ENCODE peak calls at places on chromosomes 2 and 18, in five cellular contexts. M is tibial nerve, A is colonic mucosa, R is epithelial cell of esophagus, L is adrenal gland. X is an unnamed sample.

GRCh38 chr2:12502759-12503158 is 214.0 kb upstream of the TRIB2 start:
- DNase-seq in M (no peak), A (no peak), R (no peak), L (no peak), X (peak)

GRCh38 chr2:163345795-163346573 is 389.8 kb downstream of the FIGN start:
- DNase-seq in M (no peak), A (no peak), R (peak), L (no peak), X (no peak)

GRCh38 chr2:16039823-16040222 is 99.5 kb downstream of the MYCN start:
- DNase-seq in M (no peak), A (no peak), R (no peak), L (no peak), X (no peak)

GRCh38 chr2:227774011-227774624 is 28.4 kb downstream of the SCYGR8 start:
- DNase-seq in M (no peak), A (no peak), R (peak), L (no peak), X (no peak)

GRCh38 chr2:25877431-25878360 is 591 bp downstream of the ASXL2 start:
- DNase-seq in M (no peak), A (peak), R (peak), L (peak), X (no peak)

GRCh38 chr18:48404707-48405106 is 4.5 kb downstream of the ZBTB7C start:
- DNase-seq in M (no peak), A (no peak), R (no peak), L (peak), X (no peak)

GRCh38 chr18:45755936-45756335 is 32.0 kb downstream of the SLC14A1 start:
- DNase-seq in M (no peak), A (no peak), R (no peak), L (peak), X (no peak)

GRCh38 chr18:59631583-59632181 is 65.5 kb downstream of the CCBE1 start:
- DNase-seq in M (no peak), A (no peak), R (peak), L (no peak), X (no peak)

GRCh38 chr2:39275016-39275415 is 31.2 kb upstream of the CDKL4 start:
- DNase-seq in M (no peak), A (no peak), R (peak), L (no peak), X (no peak)

GRCh38 chr2:3470166-3470651 is 49.1 kb downstream of the ADI1 start:
- DNase-seq in M (peak), A (no peak), R (peak), L (no peak), X (peak)

GRCh38 chr2:8380026-8380425 is 301.8 kb upstream of the ID2 start:
- DNase-seq in M (no peak), A (no peak), R (no peak), L (no peak), X (no peak)

GRCh38 chr2:21812766-21813165 is 689.0 kb downstream of the TDRD15 start:
- DNase-seq in M (no peak), A (no peak), R (no peak), L (no peak), X (no peak)

GRCh38 chr18:23138470-23138869 is 3.2 kb downstream of the CABLES1 start:
- DNase-seq in M (no peak), A (no peak), R (no peak), L (no peak), X (no peak)

GRCh38 chr18:48219429-48220145 is 189.6 kb downstream of the ZBTB7C start:
- DNase-seq in M (no peak), A (no peak), R (no peak), L (no peak), X (peak)

GRCh38 chr2:233414273-233414654 is 60.0 kb downstream of the DGKD start:
- DNase-seq in M (no peak), A (no peak), R (peak), L (no peak), X (no peak)

GRCh38 chr18:13461936-13462335 is 243.4 kb downstream of the LDLRAD4 start:
- DNase-seq in M (no peak), A (no peak), R (no peak), L (no peak), X (no peak)

GRCh38 chr18:80180778-80181564 is 66.3 kb downstream of the PARD6G start:
- DNase-seq in M (no peak), A (no peak), R (no peak), L (no peak), X (no peak)

GRCh38 chr2:101657787-101658186 is 39.7 kb upstream of the MAP4K4 start:
- DNase-seq in M (no peak), A (no peak), R (no peak), L (no peak), X (peak)

GRCh38 chr18:2606335-2606734 is 35.0 kb downstream of the NDC80 start:
- DNase-seq in M (no peak), A (no peak), R (no peak), L (no peak), X (no peak)

GRCh38 chr2:203819434-203820133 is 48.0 kb upstream of the CTLA4 start:
- DNase-seq in M (no peak), A (no peak), R (no peak), L (no peak), X (peak)

GRCh38 chr2:240508832-240509545 is 48.8 kb downstream of the ANKMY1 start:
- DNase-seq in M (no peak), A (peak), R (no peak), L (no peak), X (peak)

GRCh38 chr18:59837586-59837985 is 62.2 kb upstream of the PMAIP1 start:
- DNase-seq in M (no peak), A (peak), R (peak), L (peak), X (no peak)

GRCh38 chr2:61421611-61422010 is 49.3 kb downstream of the USP34 start:
- DNase-seq in M (no peak), A (no peak), R (no peak), L (no peak), X (no peak)

GRCh38 chr18:58373486-58373885 is 255.4 kb downstream of the ALPK2 start:
- DNase-seq in M (no peak), A (no peak), R (no peak), L (no peak), X (peak)

GRCh38 chr2:174023591-174024523 is 58.7 kb upstream of the SP3 start:
- DNase-seq in M (peak), A (no peak), R (peak), L (no peak), X (no peak)

GRCh38 chr2:64905338-64906024 is 83.7 kb upstream of the SLC1A4 start:
- DNase-seq in M (no peak), A (peak), R (peak), L (no peak), X (no peak)

GRCh38 chr2:88054300-88055048 is 1.1 kb downstream of the KRCC1 start:
- DNase-seq in M (no peak), A (peak), R (no peak), L (peak), X (no peak)

DNA sequence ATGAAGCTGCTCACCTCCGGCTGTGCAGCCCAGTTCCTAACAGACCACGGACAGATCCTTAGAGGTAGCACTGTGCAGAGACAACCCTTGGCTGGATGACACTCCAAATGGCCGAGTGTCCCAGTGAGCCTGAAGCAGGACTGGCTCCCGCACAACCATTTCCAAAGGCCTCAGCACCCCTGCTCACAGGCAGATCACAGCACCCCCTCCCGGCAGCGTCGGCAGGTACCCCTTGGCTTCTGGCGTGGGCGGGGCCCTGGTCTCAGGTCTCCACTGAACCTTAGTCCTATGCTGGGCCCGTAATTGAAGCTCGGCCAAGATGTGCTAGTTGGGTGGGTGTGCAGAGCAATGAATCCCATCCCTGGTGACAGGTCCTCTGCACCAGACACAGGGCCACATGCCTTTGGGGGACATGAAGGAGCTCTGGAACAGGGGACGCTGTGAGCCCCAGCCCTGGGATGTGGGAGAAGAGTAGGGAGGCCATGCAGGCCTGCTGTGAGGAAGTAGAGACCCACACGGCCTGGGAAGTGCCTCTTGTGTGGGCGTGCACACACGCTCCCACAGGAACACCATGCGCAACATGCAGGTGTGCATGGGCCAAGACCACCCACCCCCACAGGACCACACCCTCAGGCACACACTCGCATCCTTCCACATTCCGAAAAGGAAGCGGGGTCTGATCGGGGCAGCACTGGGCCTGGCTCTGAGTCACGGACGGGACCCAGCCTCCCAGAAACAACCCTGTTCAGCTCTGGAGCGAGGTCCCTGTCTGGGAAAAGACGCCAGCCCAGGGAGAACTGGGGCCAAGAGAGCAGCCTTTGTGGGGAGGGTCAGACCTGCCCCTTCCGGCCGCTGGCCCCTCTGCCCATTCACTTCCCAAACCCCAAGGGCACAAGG is 2.8 kb downstream of the DUSP2 start:
- DNase-seq in M (no peak), A (no peak), R (no peak), L (no peak), X (no peak)
- H3K4me3 ChIP-seq in M (no peak), A (no peak), R (no peak), L (no peak), X (no peak)

GRCh38 chr2:218878941-218879761 is 1.5 kb upstream of the WNT10A start:
- DNase-seq in M (no peak), A (no peak), R (no peak), L (no peak), X (no peak)
- H3K4me3 ChIP-seq in M (no peak), A (no peak), R (no peak), L (no peak), X (no peak)

GRCh38 chr2:161165811-161166210 is 5.6 kb downstream of the TANK start:
- DNase-seq in M (no peak), A (no peak), R (no peak), L (no peak), X (no peak)
- H3K4me3 ChIP-seq in M (no peak), A (no peak), R (no peak), L (no peak), X (no peak)

GRCh38 chr2:238853724-238854123 is 5.8 kb downstream of the TWIST2 start:
- DNase-seq in M (no peak), A (no peak), R (no peak), L (no peak), X (peak)
- H3K4me3 ChIP-seq in M (no peak), A (no peak), R (no peak), L (no peak), X (peak)

DNA sequence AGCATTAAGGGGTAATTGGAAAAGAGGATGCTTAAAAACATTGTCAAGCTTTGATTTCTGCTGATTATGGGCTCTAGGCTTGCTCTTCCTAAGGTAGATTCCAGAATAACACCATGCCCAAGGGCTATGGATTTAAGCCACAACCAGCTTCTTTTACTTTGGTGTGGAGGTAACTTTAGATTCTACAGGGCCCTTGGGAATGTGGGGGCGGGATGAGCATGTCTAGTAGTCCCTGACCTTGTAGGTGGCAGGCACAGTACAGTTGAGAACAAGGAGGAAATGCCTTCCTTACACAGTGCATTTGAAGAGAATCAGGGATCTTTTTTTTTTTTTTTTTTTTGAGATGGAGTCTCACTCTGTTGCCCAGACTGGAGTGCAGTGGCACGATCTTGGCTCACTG is 364.2 kb downstream of the NYAP2 start:
- DNase-seq in M (no peak), A (no peak), R (no peak), L (no peak), X (no peak)
- H3K4me3 ChIP-seq in M (no peak), A (no peak), R (no peak), L (no peak), X (no peak)

X was measured in esophagus muscularis mucosa.